ENCODE peak calls at places on chromosomes 7 and 10, in seven cellular contexts. Z is H1, X is GM12878, G is SK-N-SH, C is HepG2, U is GM12891, S is K562. B is an unnamed sample.

GRCh38 chr7:16916111-16916639 is 34.4 kb upstream of the AGR3 start:
- DNase-seq in Z (no peak), X (no peak), G (no peak), C (no peak), U (no peak), S (no peak), B (no peak)

GRCh38 chr10:104614245-104614831 is 26.8 kb upstream of the SORCS3 start:
- DNase-seq in Z (no peak), X (no peak), G (peak), C (peak), U (peak), S (peak), B (no peak)

GRCh38 chr7:138880881-138881577 is 83.0 kb upstream of the ATP6V0A4 start:
- DNase-seq in Z (no peak), X (no peak), G (peak), C (no peak), U (no peak), S (no peak), B (no peak)

GRCh38 chr7:151796091-151796870 is 80.6 kb downstream of the PRKAG2 start:
- DNase-seq in Z (no peak), X (no peak), G (no peak), C (no peak), U (no peak), S (no peak), B (no peak)

GRCh38 chr7:90320014-90320413 is 1.1 kb downstream of the FAM237B start:
- DNase-seq in Z (no peak), X (no peak), G (no peak), C (no peak), U (no peak), S (no peak), B (no peak)

GRCh38 chr10:91681361-91682276 is 48.7 kb upstream of the PPP1R3C start:
- DNase-seq in Z (no peak), X (no peak), G (peak), C (no peak), U (no peak), S (no peak), B (no peak)

GRCh38 chr7:115910541-115911164 is 119.9 kb downstream of the TFEC start:
- DNase-seq in Z (no peak), X (no peak), G (peak), C (peak), U (no peak), S (no peak), B (no peak)

GRCh38 chr10:24334279-24334922 is 125.5 kb downstream of the KIAA1217 start:
- DNase-seq in Z (no peak), X (no peak), G (no peak), C (no peak), U (no peak), S (no peak), B (no peak)

GRCh38 chr10:19385846-19386455 is 337.4 kb downstream of the MALRD1 start:
- DNase-seq in Z (no peak), X (no peak), G (no peak), C (peak), U (no peak), S (no peak), B (no peak)

GRCh38 chr10:69318997-69319727 is 40.9 kb downstream of the HK1 start:
- DNase-seq in Z (no peak), X (no peak), G (peak), C (no peak), U (peak), S (peak), B (peak)

GRCh38 chr7:142482899-142483658 is 225.2 kb upstream of the PRSS58 start:
- DNase-seq in Z (no peak), X (no peak), G (peak), C (peak), U (peak), S (peak), B (no peak)

GRCh38 chr7:1096156-1097119 is 8.5 kb downstream of the GPER1 start:
- DNase-seq in Z (no peak), X (no peak), G (peak), C (no peak), U (no peak), S (no peak), B (no peak)

GRCh38 chr10:124125305-124126116 is 32.1 kb upstream of the CHST15 start:
- DNase-seq in Z (no peak), X (no peak), G (no peak), C (peak), U (no peak), S (no peak), B (no peak)

GRCh38 chr10:71476249-71477011 is 79.7 kb downstream of the CDH23 start:
- DNase-seq in Z (no peak), X (no peak), G (no peak), C (no peak), U (no peak), S (no peak), B (no peak)

GRCh38 chr7:98575878-98576277 is 41.2 kb upstream of the NPTX2 start:
- DNase-seq in Z (no peak), X (no peak), G (no peak), C (no peak), U (no peak), S (no peak), B (no peak)

GRCh38 chr7:923108-924041 is 31.1 kb downstream of the ADAP1 start:
- DNase-seq in Z (no peak), X (peak), G (no peak), C (no peak), U (peak), S (peak), B (peak)

GRCh38 chr10:43905502-43906236 is 257.0 kb upstream of the ZNF32 start:
- DNase-seq in Z (no peak), X (no peak), G (peak), C (no peak), U (no peak), S (no peak), B (no peak)

GRCh38 chr7:136015638-136016037 is 38.5 kb upstream of the MTPN start:
- DNase-seq in Z (no peak), X (no peak), G (peak), C (no peak), U (no peak), S (no peak), B (no peak)

GRCh38 chr7:117137868-117138267 is 184.6 kb downstream of the ST7 start:
- DNase-seq in Z (no peak), X (no peak), G (no peak), C (no peak), U (no peak), S (no peak), B (no peak)

GRCh38 chr10:123392182-123392930 is 238.2 kb downstream of the BUB3 start:
- DNase-seq in Z (no peak), X (peak), G (no peak), C (no peak), U (peak), S (no peak), B (peak)

GRCh38 chr7:30929686-30930085 is 18.0 kb downstream of the AQP1 start:
- DNase-seq in Z (no peak), X (no peak), G (peak), C (no peak), U (no peak), S (no peak), B (peak)

GRCh38 chr7:155800741-155801267 is 11.5 kb downstream of the SHH start:
- DNase-seq in Z (no peak), X (no peak), G (peak), C (peak), U (no peak), S (no peak), B (no peak)

GRCh38 chr10:100670828-100671479 is 74.4 kb upstream of the PAX2 start:
- DNase-seq in Z (no peak), X (no peak), G (peak), C (no peak), U (peak), S (peak), B (peak)

GRCh38 chr10:119663866-119664698 is 12.9 kb downstream of the BAG3 start:
- DNase-seq in Z (no peak), X (no peak), G (peak), C (no peak), U (no peak), S (no peak), B (no peak)

GRCh38 chr7:101533103-101533465 is 96.0 kb downstream of the MYL10 start:
- DNase-seq in Z (no peak), X (no peak), G (no peak), C (no peak), U (no peak), S (no peak), B (no peak)

GRCh38 chr10:119030421-119031250 is 1.1 kb downstream of the NANOS1 start:
- DNase-seq in Z (no peak), X (peak), G (peak), C (peak), U (peak), S (peak), B (peak)

GRCh38 chr10:69100136-69100872 is 12.4 kb downstream of the SRGN start:
- DNase-seq in Z (no peak), X (no peak), G (no peak), C (no peak), U (no peak), S (no peak), B (no peak)

GRCh38 chr10:130400890-130401289 is 264.7 kb downstream of the GLRX3 start:
- DNase-seq in Z (no peak), X (no peak), G (no peak), C (no peak), U (no peak), S (no peak), B (no peak)
- TF ChIP-seq TAF1 in Z (peak), X (no peak), G (no peak), C (no peak), U (no peak), S (no peak), B (no peak)

DNA sequence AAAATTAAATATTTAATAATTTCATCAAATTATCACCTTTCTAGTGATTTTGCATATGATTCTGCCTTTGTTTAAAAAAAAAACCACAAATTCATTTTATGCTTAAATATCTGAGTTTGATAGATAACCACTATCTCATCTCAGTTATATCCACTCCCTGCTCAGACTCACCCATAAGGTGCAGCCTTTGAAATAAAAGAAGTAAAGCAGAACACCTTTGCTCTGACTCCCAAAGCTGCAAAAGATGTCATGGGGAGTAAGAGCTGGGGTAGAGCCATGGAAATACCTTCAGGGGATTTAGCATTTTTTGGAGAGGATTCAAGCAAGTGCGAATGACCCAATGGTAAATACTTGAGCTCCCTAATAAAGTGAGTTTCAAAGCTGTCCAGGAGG is 15.1 kb upstream of the CYP3A5 start:
- DNase-seq in Z (no peak), X (no peak), G (no peak), C (no peak), U (no peak), S (no peak), B (no peak)
- TF ChIP-seq POLR2AphosphoS5 in Z (no peak), X (no peak), G (no peak), C (no peak), U (no peak), S (no peak), B (no peak)

DNA sequence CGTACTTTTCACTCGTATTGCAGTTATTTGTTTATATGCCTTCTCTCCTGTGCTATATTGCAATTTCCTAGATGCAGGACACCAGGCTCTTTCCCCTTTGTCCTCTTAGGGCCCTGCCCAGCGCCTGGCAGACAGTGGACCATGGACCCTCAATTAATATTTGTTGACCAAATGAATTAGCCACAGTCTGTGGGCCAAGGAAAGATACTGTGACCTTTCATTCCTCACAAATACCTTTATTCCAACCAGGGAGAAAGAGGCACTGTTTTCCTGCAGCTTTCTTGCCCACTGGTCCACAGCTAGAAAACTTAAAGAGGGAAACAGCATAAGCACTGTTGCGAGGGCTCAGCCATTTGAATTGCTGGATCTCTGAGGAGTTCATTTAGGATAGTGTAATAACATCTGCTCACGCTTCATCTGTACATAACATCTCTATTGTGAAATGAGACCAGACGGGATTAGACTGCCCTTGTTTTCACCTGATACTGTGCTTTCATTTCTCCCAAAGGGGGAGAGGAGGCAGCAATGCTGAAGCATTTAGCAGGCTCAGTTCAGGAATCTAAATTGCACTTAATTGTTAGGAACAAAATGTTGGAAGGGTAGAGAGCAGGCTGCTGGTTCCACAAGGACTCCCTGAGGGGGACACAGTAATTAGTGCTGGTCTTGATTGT is 46.7 kb downstream of the TNS3 start:
- DNase-seq in Z (no peak), X (no peak), G (peak), C (peak), U (no peak), S (no peak), B (no peak)
- TF ChIP-seq TAF1 in Z (no peak), X (no peak), G (no peak), C (no peak), U (no peak), S (no peak), B (no peak)

GRCh38 chr10:112964482-112964881 is 14.4 kb downstream of the TCF7L2 start:
- DNase-seq in Z (no peak), X (no peak), G (no peak), C (no peak), U (no peak), S (no peak), B (no peak)

GRCh38 chr10:112969542-112969941 is 19.5 kb downstream of the TCF7L2 start:
- DNase-seq in Z (no peak), X (no peak), G (no peak), C (peak), U (no peak), S (no peak), B (no peak)

GRCh38 chr10:112966191-112966855 is 16.3 kb downstream of the TCF7L2 start:
- DNase-seq in Z (no peak), X (no peak), G (no peak), C (no peak), U (no peak), S (no peak), B (no peak)

GRCh38 chr10:112969131-112969530 is 19.1 kb downstream of the TCF7L2 start:
- DNase-seq in Z (no peak), X (no peak), G (no peak), C (no peak), U (no peak), S (no peak), B (no peak)

DNA sequence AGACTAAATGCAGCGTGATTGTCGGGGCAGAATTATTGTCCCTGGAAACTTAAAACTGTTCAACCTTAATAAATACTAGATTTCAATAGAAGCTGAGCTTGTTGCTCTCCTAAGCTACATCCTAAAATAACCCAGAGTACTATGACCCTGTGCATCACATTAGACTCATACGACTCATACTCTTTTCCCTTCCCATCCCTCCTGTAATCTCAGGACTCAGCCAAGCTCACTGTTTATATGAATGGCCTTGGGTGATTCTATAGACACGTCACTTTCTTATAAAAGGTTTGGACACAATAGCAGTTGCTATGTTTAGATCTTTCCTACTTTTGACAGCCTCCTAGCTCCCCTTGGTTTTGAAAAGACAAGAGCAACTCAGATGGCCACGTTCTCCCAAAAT is 17.2 kb downstream of the TCF7L2 start:
- DNase-seq in Z (no peak), X (no peak), G (no peak), C (no peak), U (no peak), S (no peak), B (no peak)
- TF ChIP-seq POLR2AphosphoS5 in Z (no peak), X (no peak), G (no peak), C (no peak), U (no peak), S (no peak), B (no peak)

GRCh38 chr10:15864419-15864818 is 4.1 kb upstream of the MINDY3 start:
- DNase-seq in Z (no peak), X (no peak), G (no peak), C (no peak), U (no peak), S (no peak), B (no peak)
- TF ChIP-seq TAF1 in Z (no peak), X (no peak), G (no peak), C (no peak), U (no peak), S (no peak), B (no peak)

GRCh38 chr10:114291076-114291475 is 52.0 kb downstream of the VWA2 start:
- DNase-seq in Z (no peak), X (no peak), G (no peak), C (no peak), U (no peak), S (no peak), B (no peak)

GRCh38 chr10:114291516-114291915 is 52.5 kb downstream of the VWA2 start:
- DNase-seq in Z (no peak), X (no peak), G (no peak), C (no peak), U (no peak), S (no peak), B (no peak)

GRCh38 chr10:114297136-114297705 is 58.2 kb downstream of the VWA2 start:
- DNase-seq in Z (no peak), X (no peak), G (no peak), C (no peak), U (no peak), S (no peak), B (no peak)

GRCh38 chr10:114294549-114294948 is 55.5 kb downstream of the VWA2 start:
- DNase-seq in Z (no peak), X (no peak), G (no peak), C (no peak), U (no peak), S (no peak), B (no peak)

GRCh38 chr10:114295393-114295792 is 56.3 kb downstream of the VWA2 start:
- DNase-seq in Z (no peak), X (no peak), G (no peak), C (no peak), U (no peak), S (no peak), B (no peak)
- TF ChIP-seq POLR2AphosphoS5 in Z (no peak), X (no peak), G (no peak), C (no peak), U (no peak), S (no peak), B (no peak)

GRCh38 chr7:36083626-36084380 is 69.3 kb upstream of the EEPD1 start:
- DNase-seq in Z (no peak), X (no peak), G (no peak), C (no peak), U (no peak), S (no peak), B (no peak)
- TF ChIP-seq TAF1 in Z (no peak), X (no peak), G (no peak), C (no peak), U (no peak), S (no peak), B (no peak)

DNA sequence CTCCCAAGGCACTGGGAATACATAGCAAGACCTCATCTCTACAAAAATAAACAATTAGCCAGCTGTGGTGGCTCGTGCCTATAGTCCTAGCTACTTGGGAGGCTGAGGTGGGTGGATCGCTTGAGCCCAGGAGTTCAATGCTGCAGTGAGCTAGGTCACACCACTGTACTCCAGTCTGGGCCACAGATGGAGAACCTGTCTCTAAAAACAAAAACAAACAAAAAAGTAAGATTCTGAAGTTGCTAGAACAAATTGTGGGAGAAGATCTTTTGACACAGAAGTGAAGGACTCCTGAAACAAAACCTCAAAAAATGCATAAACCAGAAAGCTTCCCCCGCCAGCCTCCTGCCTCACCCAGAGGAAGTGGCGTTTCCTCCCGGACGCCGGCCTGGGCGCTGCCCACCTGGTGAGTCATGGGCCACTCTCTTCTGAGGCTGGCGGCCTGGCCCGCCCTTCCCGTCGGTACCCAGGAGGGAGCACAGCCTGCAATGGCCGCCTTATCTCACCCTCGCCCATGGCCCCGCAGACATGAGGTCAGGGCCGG is 25.4 kb upstream of the ELN start:
- DNase-seq in Z (no peak), X (no peak), G (no peak), C (no peak), U (no peak), S (no peak), B (no peak)
- TF ChIP-seq POLR2AphosphoS5 in Z (no peak), X (no peak), G (peak), C (no peak), U (no peak), S (no peak), B (no peak)

GRCh38 chr7:69414555-69414954 is 183.7 kb upstream of the AUTS2 start:
- DNase-seq in Z (no peak), X (no peak), G (no peak), C (no peak), U (no peak), S (no peak), B (no peak)

GRCh38 chr7:69411018-69411417 is 187.3 kb upstream of the AUTS2 start:
- DNase-seq in Z (no peak), X (no peak), G (no peak), C (no peak), U (no peak), S (no peak), B (no peak)

GRCh38 chr7:69411466-69411865 is 186.8 kb upstream of the AUTS2 start:
- DNase-seq in Z (no peak), X (no peak), G (no peak), C (no peak), U (no peak), S (no peak), B (no peak)

GRCh38 chr7:69412331-69413146 is 185.7 kb upstream of the AUTS2 start:
- DNase-seq in Z (no peak), X (no peak), G (peak), C (peak), U (peak), S (no peak), B (no peak)
- TF ChIP-seq TAF1 in Z (no peak), X (no peak), G (no peak), C (no peak), U (no peak), S (no peak), B (no peak)